ENCODE peak calls at places on chromosome 2, in six cellular contexts. L is amygdala, J is fibroblast of the aortic adventitia, W is Peyer's patch, H is left cardiac atrium, F is Kasumi-1. R is an unnamed sample.

GRCh38 chr2:159093496-159093895 is 125.1 kb downstream of the TANC1 start:
- DNase-seq in L (no peak), J (no peak), W (no peak), H (no peak), F (no peak), R (no peak)

GRCh38 chr2:162824319-162824718 is 14.2 kb downstream of the KCNH7 start:
- DNase-seq in L (no peak), J (no peak), W (no peak), H (no peak), F (no peak), R (no peak)

GRCh38 chr2:47198985-47199451 is 43.9 kb upstream of the STPG4 start:
- DNase-seq in L (no peak), J (peak), W (no peak), H (no peak), F (no peak), R (peak)

GRCh38 chr2:111052621-111053020 is 68.1 kb upstream of the BCL2L11 start:
- DNase-seq in L (no peak), J (no peak), W (no peak), H (no peak), F (no peak), R (no peak)

GRCh38 chr2:125979886-125980285 is 676.1 kb upstream of the GYPC start:
- DNase-seq in L (no peak), J (no peak), W (no peak), H (no peak), F (no peak), R (no peak)

GRCh38 chr2:106812377-106812776 is 73.6 kb downstream of the ST6GAL2 start:
- DNase-seq in L (no peak), J (peak), W (no peak), H (no peak), F (no peak), R (no peak)

GRCh38 chr2:62738981-62739936 is 33.7 kb downstream of the EHBP1 start:
- DNase-seq in L (no peak), J (peak), W (no peak), H (no peak), F (no peak), R (no peak)

GRCh38 chr2:149375801-149376349 is 45.5 kb downstream of the LYPD6 start:
- DNase-seq in L (no peak), J (no peak), W (no peak), H (peak), F (no peak), R (peak)

GRCh38 chr2:160634436-160634835 is 140.8 kb upstream of the RBMS1 start:
- DNase-seq in L (no peak), J (no peak), W (no peak), H (no peak), F (no peak), R (no peak)

GRCh38 chr2:19529663-19530062 is 171.2 kb upstream of the OSR1 start:
- DNase-seq in L (no peak), J (no peak), W (no peak), H (no peak), F (no peak), R (no peak)

R was measured in GM03348.